ENCODE peak calls at places on chromosomes 12 and 14, in nine cellular contexts. K is activated naive CD4-positive, alpha-beta T cell; X is body of pancreas; L is HepG2; Y is activated CD4-positive, CD25-positive, alpha-beta regulatory T cell treated with anti-CD3 and anti-CD28 coated beads, Interleukin-2, amount 50 U/mL, for 72 hours; E is SK-N-SH; R is activated naive CD8-positive, alpha-beta T cell treated with anti-CD3 and anti-CD28 coated beads, Interleukin-2, amount 50 U/mL, for 24 hours; W is HCEC 1CT; N is effector memory CD4-positive, alpha-beta T cell. F is an unnamed sample.

GRCh38 chr12:101783150-101783549 is 43.9 kb upstream of the SYCP3 start:
- DNase-seq in R (no peak), E (no peak), K (no peak), W (no peak), X (no peak), N (no peak), L (no peak), Y (no peak), F (no peak)

GRCh38 chr14:28770574-28770973 is 4.0 kb downstream of the FOXG1 start:
- DNase-seq in E (no peak), N (no peak), R (no peak), Y (no peak), X (no peak), L (no peak), K (no peak), W (no peak), F (no peak)

GRCh38 chr12:49055978-49056754 is 4.4 kb downstream of the KMT2D start:
- DNase-seq in K (no peak), N (peak), R (peak), W (peak), E (peak), Y (no peak), L (peak), X (peak), F (peak)

GRCh38 chr12:82057770-82058169 is 298.6 kb upstream of the PPFIA2 start:
- DNase-seq in E (no peak), Y (no peak), W (no peak), K (no peak), X (no peak), R (no peak), L (no peak), N (no peak), F (peak)

GRCh38 chr14:54642950-54643695 is 76.2 kb downstream of the SAMD4A start:
- DNase-seq in L (peak), N (no peak), Y (no peak), R (no peak), X (no peak), E (no peak), W (peak), K (no peak), F (peak)

GRCh38 chr14:54823757-54824549 is 78.7 kb downstream of the GCH1 start:
- DNase-seq in R (no peak), W (no peak), N (no peak), E (no peak), Y (no peak), L (no peak), X (no peak), K (no peak), F (no peak)

GRCh38 chr12:107761502-107761904 is 566 bp upstream of the PRDM4 start:
- DNase-seq in R (no peak), W (no peak), Y (no peak), K (peak), X (no peak), E (peak), L (no peak), N (no peak), F (no peak)

GRCh38 chr12:113092478-113093408 is 36.2 kb downstream of the DTX1 start:
- DNase-seq in R (no peak), Y (no peak), N (no peak), E (no peak), L (no peak), W (no peak), K (peak), X (peak), F (peak)

GRCh38 chr12:49950310-49951251 is at the start of gene AQP2:
- DNase-seq in R (no peak), N (no peak), W (no peak), Y (no peak), K (no peak), L (no peak), X (no peak), E (peak), F (no peak)

GRCh38 chr14:99036594-99037293 is 235.3 kb downstream of the BCL11B start:
- DNase-seq in Y (no peak), K (no peak), R (no peak), N (no peak), L (no peak), E (no peak), X (no peak), W (no peak), F (no peak)

GRCh38 chr12:88562846-88563582 is 17.3 kb downstream of the KITLG start:
- DNase-seq in W (peak), K (no peak), Y (no peak), L (no peak), R (no peak), N (no peak), E (no peak), X (no peak), F (no peak)

GRCh38 chr14:29654910-29655590 is 272.6 kb downstream of the PRKD1 start:
- DNase-seq in X (no peak), W (peak), K (no peak), E (no peak), Y (no peak), R (no peak), N (no peak), L (no peak), F (no peak)

GRCh38 chr12:131379758-131380157 is 331.1 kb upstream of the SFSWAP start:
- DNase-seq in E (no peak), R (no peak), X (no peak), N (no peak), L (no peak), Y (no peak), K (no peak), W (no peak), F (no peak)

GRCh38 chr12:104877107-104877705 is 80.9 kb downstream of the SLC41A2 start:
- DNase-seq in L (no peak), X (peak), K (peak), E (peak), N (no peak), R (peak), Y (no peak), W (peak), F (peak)

GRCh38 chr12:13425766-13426165 is 229.2 kb downstream of the EMP1 start:
- DNase-seq in N (no peak), W (peak), X (no peak), R (no peak), Y (no peak), E (no peak), K (no peak), L (no peak), F (no peak)

GRCh38 chr14:85443001-85443400 is 86.9 kb upstream of the FLRT2 start:
- DNase-seq in Y (no peak), X (no peak), L (no peak), R (no peak), E (no peak), N (no peak), W (peak), K (no peak), F (no peak)

GRCh38 chr12:116990971-116991966 is 80.5 kb downstream of the FBXW8 start:
- DNase-seq in N (no peak), X (no peak), E (no peak), W (no peak), Y (no peak), K (no peak), R (no peak), L (no peak), F (no peak)